ENCODE peak calls at places on chromosome 6, in five cellular contexts. E, G, T, K and P are unnamed samples.

GRCh38 chr6:109961666-109962065 is 16.4 kb upstream of the GPR6 start:
- DNase-seq in E (no peak), K (peak), T (no peak), G (no peak), P (no peak)

GRCh38 chr6:109507490-109508072 is 24.6 kb upstream of the ZBTB24 start:
- DNase-seq in K (no peak), E (no peak), T (no peak), G (no peak), P (no peak)

GRCh38 chr6:145263807-145264206 is 471.5 kb downstream of the EPM2A start:
- DNase-seq in G (no peak), K (no peak), E (no peak), T (no peak), P (no peak)

GRCh38 chr6:132798820-132799538 is 542 bp upstream of the SLC18B1 start:
- DNase-seq in E (peak), K (peak), T (peak), G (peak), P (peak)

GRCh38 chr6:160042014-160042773 is 73.3 kb downstream of the IGF2R start:
- DNase-seq in G (no peak), E (no peak), T (no peak), K (no peak), P (no peak)

GRCh38 chr6:45163952-45164766 is 164.0 kb upstream of the RUNX2 start:
- DNase-seq in E (no peak), T (no peak), G (no peak), K (peak), P (no peak)

GRCh38 chr6:168157272-168158007 is 78.4 kb upstream of the FRMD1 start:
- DNase-seq in K (peak), G (no peak), E (no peak), T (no peak), P (peak)

GRCh38 chr6:137878810-137879285 is 11.8 kb downstream of the TNFAIP3 start:
- DNase-seq in G (peak), T (no peak), E (peak), K (no peak), P (no peak)

GRCh38 chr6:121319112-121319553 is 15.1 kb downstream of the TBC1D32 start:
- DNase-seq in G (no peak), T (no peak), E (no peak), K (peak), P (no peak)

GRCh38 chr6:3748208-3748701 is 3.3 kb downstream of the PXDC1 start:
- DNase-seq in G (peak), E (peak), T (no peak), K (peak), P (no peak)

GRCh38 chr6:162533009-162533400 is 194.6 kb downstream of the PRKN start:
- DNase-seq in T (no peak), G (no peak), E (no peak), K (no peak), P (no peak)

GRCh38 chr6:124622351-124622750 is 339.9 kb upstream of the RNF217 start:
- DNase-seq in T (no peak), G (no peak), E (no peak), K (no peak), P (no peak)

GRCh38 chr6:150343434-150343833 is 25.4 kb upstream of the IYD start:
- DNase-seq in G (no peak), K (peak), E (no peak), T (no peak), P (no peak)

GRCh38 chr6:4776493-4776966 is 326 bp downstream of the CDYL start:
- DNase-seq in E (no peak), G (peak), T (no peak), K (no peak), P (no peak)

GRCh38 chr6:70388814-70389213 is 24.5 kb upstream of the FAM135A start:
- DNase-seq in K (no peak), E (no peak), T (no peak), G (no peak), P (no peak)

GRCh38 chr6:130202782-130203181 is 20.0 kb downstream of the SAMD3 start:
- DNase-seq in G (no peak), K (no peak), T (no peak), E (no peak), P (no peak)

GRCh38 chr6:99613705-99614429 is 7.2 kb downstream of the PRDM13 start:
- DNase-seq in T (no peak), G (no peak), E (no peak), K (no peak), P (no peak)

GRCh38 chr6:16104624-16105023 is 24.3 kb upstream of the MYLIP start:
- DNase-seq in E (no peak), K (no peak), G (no peak), T (no peak), P (no peak)

GRCh38 chr6:159852877-159853276 is 37.9 kb upstream of the MAS1 start:
- DNase-seq in G (no peak), T (no peak), K (no peak), E (no peak), P (no peak)

GRCh38 chr6:14880052-14880451 is 365.8 kb upstream of the JARID2 start:
- DNase-seq in G (no peak), K (no peak), E (no peak), T (no peak), P (no peak)

GRCh38 chr6:150395388-150396009 is 26.7 kb downstream of the IYD start:
- DNase-seq in K (peak), T (no peak), G (peak), E (no peak), P (no peak)

GRCh38 chr6:117530467-117531242 is 48.2 kb downstream of the DCBLD1 start:
- DNase-seq in E (no peak), G (no peak), K (no peak), T (no peak), P (no peak)

GRCh38 chr6:148954934-148955915 is 208.4 kb downstream of the UST start:
- DNase-seq in K (peak), T (no peak), G (no peak), E (no peak), P (no peak)

GRCh38 chr6:132414761-132415160 is 13.5 kb upstream of the MOXD1 start:
- DNase-seq in K (no peak), E (no peak), G (no peak), T (no peak), P (no peak)

GRCh38 chr6:135144678-135145508 is 36.2 kb upstream of the MYB start:
- DNase-seq in E (no peak), G (peak), T (no peak), K (peak), P (no peak)

GRCh38 chr6:105560611-105561066 is 157.8 kb upstream of the PREP start:
- DNase-seq in G (no peak), T (no peak), E (no peak), K (peak), P (no peak)

GRCh38 chr6:115898246-115898645 is 162.4 kb downstream of the FRK start:
- DNase-seq in G (no peak), T (no peak), E (no peak), K (peak), P (no peak)

GRCh38 chr6:33176906-33177305 is 15.4 kb downstream of the COL11A2 start:
- DNase-seq in T (no peak), E (no peak), G (no peak), K (no peak), P (no peak)

GRCh38 chr6:33177552-33178446 is 14.5 kb downstream of the COL11A2 start:
- DNase-seq in E (no peak), G (no peak), K (no peak), T (no peak), P (no peak)

GRCh38 chr6:33173228-33174180 is 18.8 kb downstream of the COL11A2 start:
- DNase-seq in G (no peak), K (no peak), T (no peak), E (no peak), P (no peak)

GRCh38 chr6:33174784-33175183 is 17.5 kb downstream of the COL11A2 start:
- DNase-seq in G (no peak), E (no peak), T (no peak), K (no peak), P (no peak)

GRCh38 chr6:33175436-33176069 is 16.7 kb downstream of the COL11A2 start:
- DNase-seq in E (no peak), T (no peak), G (no peak), K (no peak), P (no peak)
- TF ChIP-seq CTCF in E (no peak), T (no peak), G (no peak), K (no peak), P (no peak)

GRCh38 chr6:85828973-85829372 is 186.3 kb upstream of the SYNCRIP start:
- DNase-seq in E (no peak), K (no peak), G (no peak), T (no peak), P (no peak)

GRCh38 chr6:85826997-85827396 is 184.3 kb upstream of the SYNCRIP start:
- DNase-seq in G (no peak), E (no peak), K (no peak), T (no peak), P (no peak)

DNA sequence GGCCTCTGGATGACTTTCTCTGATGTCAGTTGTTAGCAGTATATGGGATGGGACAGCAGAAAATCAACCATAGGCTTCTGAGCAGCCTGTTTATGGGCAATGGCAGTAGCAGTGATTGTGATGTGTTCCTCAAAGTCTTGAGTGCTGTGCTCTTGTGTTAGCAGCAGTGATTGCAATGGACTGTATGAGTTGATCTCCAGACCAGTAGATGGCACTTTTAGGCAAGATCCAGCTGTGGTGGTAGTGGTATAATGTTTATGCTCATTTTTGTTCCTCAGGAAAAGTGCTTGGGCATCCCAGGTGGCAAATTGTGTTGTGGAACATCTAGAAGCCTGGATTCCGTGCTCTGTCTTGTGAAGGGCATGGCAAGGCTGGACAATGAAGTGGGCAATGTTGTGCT is 181.6 kb upstream of the SYNCRIP start:
- DNase-seq in T (no peak), E (no peak), G (no peak), K (no peak), P (no peak)
- TF ChIP-seq CTCF in T (no peak), E (no peak), G (no peak), K (no peak), P (no peak)

DNA sequence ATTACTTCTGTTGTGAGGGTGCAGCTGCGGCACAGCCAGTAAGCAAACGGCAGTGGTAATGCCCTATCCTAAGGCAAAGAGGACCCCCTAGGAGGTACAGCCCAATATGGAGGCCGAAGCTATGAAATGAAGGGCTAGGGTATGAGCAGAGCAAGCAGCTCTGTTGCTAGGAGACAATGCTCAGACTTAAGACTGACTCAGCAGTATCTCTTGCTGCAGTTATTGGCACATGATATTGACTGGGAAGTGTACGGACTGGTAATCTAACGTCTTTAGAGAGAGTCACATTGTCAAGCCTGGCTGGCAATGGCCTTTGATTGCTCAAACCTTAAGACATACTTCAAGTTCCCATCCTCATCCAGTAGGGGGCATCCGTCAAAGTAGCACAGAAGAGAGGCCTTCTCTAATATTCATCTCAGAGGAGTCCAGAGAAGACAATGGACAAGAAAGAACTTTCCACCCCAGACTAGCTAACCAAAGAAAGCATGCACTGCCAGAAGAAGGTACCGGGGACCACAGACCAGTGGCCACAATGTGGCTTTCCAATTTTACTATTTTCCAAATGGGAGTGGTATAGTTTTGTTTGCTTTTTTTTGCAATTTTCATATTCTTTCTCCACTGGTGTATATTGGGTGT is 37.0 kb downstream of the LRFN2 start:
- DNase-seq in K (peak), G (peak), T (no peak), E (no peak), P (no peak)
- TF ChIP-seq CTCF in K (peak), G (peak), T (peak), E (peak), P (peak)

DNA sequence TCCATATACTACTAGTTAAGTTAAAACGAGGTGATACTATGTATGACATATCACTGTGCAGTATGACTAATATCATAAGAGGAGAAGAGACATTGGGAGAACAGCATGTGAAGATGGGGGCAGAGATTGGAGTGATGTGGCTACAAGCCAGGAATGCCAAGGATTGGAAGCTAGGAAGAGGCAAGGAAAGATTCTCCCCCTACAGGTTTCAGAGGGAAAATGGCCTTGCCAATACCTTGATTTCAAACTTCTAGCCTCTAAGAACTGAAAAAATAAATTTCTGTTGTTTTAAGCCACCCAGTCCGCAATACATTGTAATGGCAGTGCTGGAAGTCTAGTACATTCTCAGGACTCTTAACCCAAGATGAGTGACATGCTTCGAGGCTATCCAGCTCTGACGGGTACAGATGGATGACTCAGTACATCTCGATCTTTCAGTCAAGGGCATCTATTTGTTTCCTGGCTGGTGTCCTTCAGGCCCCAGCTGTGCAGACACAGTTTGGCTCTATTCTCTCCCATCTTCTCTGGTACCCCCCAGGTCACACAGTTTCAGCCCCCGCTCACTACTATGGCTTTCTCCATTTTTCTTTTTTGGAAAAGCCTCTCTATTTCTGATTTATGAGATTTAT is 55.5 kb upstream of the THEMIS start:
- DNase-seq in K (no peak), G (no peak), E (no peak), T (no peak), P (no peak)
- TF ChIP-seq CTCF in K (peak), G (no peak), E (no peak), T (no peak), P (peak)

GRCh38 chr6:39432311-39433025 is 110.0 kb upstream of the KCNK16 start:
- DNase-seq in G (no peak), K (no peak), E (no peak), T (no peak), P (no peak)
- TF ChIP-seq CTCF in G (no peak), K (no peak), E (no peak), T (no peak), P (no peak)

DNA sequence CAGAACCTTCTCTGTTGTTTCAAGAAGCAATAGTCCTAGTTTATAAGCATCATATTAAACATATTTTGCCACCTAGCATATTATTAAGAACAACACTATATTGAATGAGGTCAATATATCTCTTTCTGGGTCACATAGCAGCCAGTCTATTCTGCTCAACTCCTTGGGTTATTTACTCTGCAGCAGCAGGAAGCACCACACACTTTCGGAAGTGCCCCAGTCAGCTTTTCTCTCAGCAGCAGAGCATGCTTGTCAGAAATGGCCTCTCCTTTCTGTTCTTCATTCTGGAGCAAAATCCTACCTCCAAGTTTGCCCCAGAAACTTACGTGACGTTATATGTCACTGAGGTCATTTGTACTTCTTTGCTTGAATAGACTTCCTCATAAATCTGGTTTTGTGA is 22.7 kb downstream of the CFAP206 start:
- DNase-seq in G (no peak), K (no peak), E (no peak), T (no peak), P (no peak)
- TF ChIP-seq CTCF in G (no peak), K (no peak), E (no peak), T (no peak), P (no peak)

DNA sequence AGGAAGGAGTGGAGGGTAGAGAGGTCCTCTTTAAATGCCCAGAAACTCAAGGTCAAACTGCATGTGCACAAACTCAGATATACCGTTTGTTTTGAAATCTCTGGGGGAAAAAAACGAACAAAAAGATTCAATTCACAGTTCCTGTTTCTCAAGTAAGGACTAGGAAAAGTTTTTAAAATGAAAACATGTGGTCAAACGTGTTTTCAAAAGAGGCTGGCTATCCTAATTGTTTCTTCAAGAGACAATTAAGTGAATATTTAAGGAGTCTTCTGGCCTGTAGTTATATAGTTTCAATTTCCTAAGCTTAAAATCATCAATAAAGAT is 3.1 kb downstream of the RSPO3 start:
- DNase-seq in E (no peak), T (no peak), G (no peak), K (no peak), P (no peak)
- TF ChIP-seq CTCF in E (no peak), T (no peak), G (no peak), K (no peak), P (peak)

DNA sequence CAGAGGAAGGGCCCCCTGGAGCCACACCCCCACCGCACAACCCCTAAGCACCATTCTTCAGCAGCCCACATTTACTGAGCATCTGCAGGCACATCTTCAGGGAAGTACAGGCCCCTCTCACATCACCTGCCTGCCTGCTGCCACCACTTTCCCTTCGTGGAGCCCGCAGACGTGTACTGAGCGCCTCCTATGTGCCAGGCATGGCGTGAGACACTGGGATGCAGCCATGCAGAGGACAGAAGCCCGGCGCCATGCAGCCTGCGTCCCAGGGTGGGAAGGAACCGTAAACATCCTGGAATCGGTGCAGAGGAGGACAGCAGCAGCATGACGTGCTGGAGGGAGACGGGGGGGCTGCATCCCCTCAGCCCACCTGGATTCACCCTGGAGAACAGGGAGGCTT is 78.1 kb downstream of the GRM4 start:
- DNase-seq in K (peak), T (no peak), G (no peak), E (no peak), P (no peak)
- TF ChIP-seq CTCF in K (peak), T (no peak), G (no peak), E (no peak), P (no peak)

DNA sequence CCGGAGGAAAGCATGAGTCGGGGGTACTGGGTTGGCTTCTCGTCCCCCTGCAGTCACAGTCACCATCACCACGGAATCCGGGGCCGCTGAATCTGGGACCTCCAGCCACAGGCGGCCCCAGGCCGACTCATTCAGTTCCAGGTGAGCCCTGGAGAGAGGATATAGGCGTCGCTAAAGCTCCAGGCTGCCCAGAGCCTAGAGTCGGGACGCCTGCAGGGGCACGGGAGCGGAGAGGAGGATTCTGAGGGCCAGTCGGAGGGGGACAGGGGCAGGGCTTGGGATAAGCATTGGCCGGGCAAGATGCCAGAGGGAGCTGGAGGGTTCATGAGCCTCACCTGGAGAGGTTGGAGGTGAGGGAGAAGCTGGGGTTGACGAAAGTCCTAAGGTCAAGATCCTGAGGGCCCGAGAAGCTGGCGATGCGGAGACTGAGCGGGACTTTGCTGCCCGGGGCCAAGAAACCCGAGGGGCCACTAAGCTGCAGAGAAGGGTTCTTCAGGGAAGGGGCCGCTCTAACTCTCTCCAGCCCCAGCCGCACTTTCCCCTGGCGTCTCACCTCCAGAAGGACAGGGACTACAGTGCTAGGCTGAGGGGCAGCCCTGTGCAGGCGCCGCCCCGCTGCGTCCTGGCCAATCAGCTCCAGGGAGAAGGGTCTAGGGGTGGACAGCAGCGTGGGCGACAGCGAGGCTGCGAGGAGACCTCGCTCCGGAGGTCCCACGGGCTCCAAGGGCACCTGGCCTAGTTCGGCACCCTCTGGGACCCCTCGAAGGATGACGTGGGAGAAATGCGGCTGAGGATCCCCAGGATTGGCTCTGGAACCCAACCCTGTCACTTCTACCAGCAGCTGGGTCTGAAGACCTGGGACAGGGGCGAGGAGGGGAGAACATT is 3.7 kb downstream of the SAPCD1 start:
- DNase-seq in E (no peak), T (no peak), G (no peak), K (no peak), P (no peak)
- TF ChIP-seq CTCF in E (no peak), T (no peak), G (no peak), K (no peak), P (no peak)

GRCh38 chr6:119334535-119335264 is 14.9 kb downstream of the MAN1A1 start:
- DNase-seq in T (no peak), K (peak), G (no peak), E (no peak), P (no peak)

GRCh38 chr6:119333063-119333609 is 16.4 kb downstream of the MAN1A1 start:
- DNase-seq in T (no peak), E (no peak), K (no peak), G (no peak), P (no peak)

GRCh38 chr6:119330520-119330919 is 19.0 kb downstream of the MAN1A1 start:
- DNase-seq in T (no peak), K (no peak), G (no peak), E (no peak), P (no peak)

GRCh38 chr6:119331676-119332286 is 17.8 kb downstream of the MAN1A1 start:
- DNase-seq in T (no peak), G (no peak), K (no peak), E (no peak), P (no peak)

GRCh38 chr6:119333707-119334295 is 15.8 kb downstream of the MAN1A1 start:
- DNase-seq in K (peak), G (no peak), E (no peak), T (no peak), P (no peak)
- TF ChIP-seq CTCF in K (peak), G (peak), E (peak), T (peak), P (peak)